ENCODE peak calls at places on chromosomes 7 and 10, in four cellular contexts. S is dorsolateral prefrontal cortex, C is NCI-H1436, N is NCI-H1092. E is an unnamed sample.

GRCh38 chr7:102321351-102322201 is 34.7 kb downstream of the SPDYE6 start:
- DNase-seq in C (no peak), N (no peak), S (no peak), E (no peak)

GRCh38 chr7:42972703-42973500 is 40.7 kb downstream of the MRPL32 start:
- DNase-seq in N (no peak), S (no peak), C (no peak), E (no peak)

GRCh38 chr10:43120948-43121290 is 17.3 kb upstream of the CSGALNACT2 start:
- DNase-seq in C (no peak), S (no peak), N (no peak), E (peak)

GRCh38 chr10:44465430-44466115 is 80.7 kb upstream of the CXCL12 start:
- DNase-seq in C (no peak), S (no peak), N (no peak), E (no peak)

GRCh38 chr7:137882806-137883205 is 36.0 kb upstream of the DGKI start:
- DNase-seq in C (no peak), N (no peak), S (no peak), E (no peak)

GRCh38 chr10:97762816-97763215 is 9.0 kb downstream of the SFRP5 start:
- DNase-seq in C (no peak), N (no peak), S (no peak), E (no peak)

GRCh38 chr10:58582045-58582444 is 69.4 kb downstream of the BICC1 start:
- DNase-seq in C (no peak), S (no peak), N (no peak), E (no peak)

GRCh38 chr7:91875851-91876250 is 4.7 kb downstream of the MTERF1 start:
- DNase-seq in C (no peak), N (no peak), S (no peak), E (no peak)

GRCh38 chr10:60465801-60466200 is 76.1 kb upstream of the ANK3 start:
- DNase-seq in S (no peak), C (no peak), N (no peak), E (no peak)

GRCh38 chr10:98956576-98957260 is 278.9 kb downstream of the HPSE2 start:
- DNase-seq in C (no peak), S (no peak), N (no peak), E (no peak)

GRCh38 chr10:94602729-94603515 is 57.3 kb downstream of the HELLS start:
- DNase-seq in N (no peak), S (no peak), C (no peak), E (no peak)

GRCh38 chr10:101817542-101818118 is 614 bp downstream of the OGA start:
- DNase-seq in C (no peak), S (peak), N (no peak), E (peak)

GRCh38 chr10:25498645-25499044 is 323.8 kb downstream of the GPR158 start:
- DNase-seq in C (no peak), N (no peak), S (no peak), E (no peak)

E was measured in activated effector memory CD4-positive, alpha-beta T cell treated with Interleukin-2 at 50 U/mL for 16 hours.